ENCODE peak calls at places on chromosomes 7 and 10, in six cellular contexts. C is HepG2, D is HCT116, X is GM12878, K is HL-60, O is GM23338. J is an unnamed sample.

GRCh38 chr10:80464557-80465466 is 10.7 kb downstream of the TSPAN14 start:
- DNase-seq in C (peak; percentile 97), D (no peak), X (no peak), K (no peak), O (peak; percentile 93), J (no peak)

GRCh38 chr7:148800677-148801076 is 83.4 kb downstream of the EZH2 start:
- DNase-seq in C (no peak), D (no peak), X (no peak), K (no peak), O (peak; percentile 34), J (no peak)

GRCh38 chr10:100655760-100656421 is 89.5 kb upstream of the PAX2 start:
- DNase-seq in C (no peak), D (no peak), X (no peak), K (no peak), O (no peak), J (no peak)

GRCh38 chr7:1098243-1099153 is 10.6 kb downstream of the GPER1 start:
- DNase-seq in C (no peak), D (no peak), X (no peak), K (no peak), O (no peak), J (no peak)

GRCh38 chr10:94098916-94099315 is 105.2 kb downstream of the PLCE1 start:
- DNase-seq in C (no peak), D (no peak), X (no peak), K (no peak), O (no peak), J (no peak)

GRCh38 chr7:36129048-36129534 is 24.0 kb upstream of the EEPD1 start:
- DNase-seq in C (peak; percentile 48), D (no peak), X (no peak), K (no peak), O (no peak), J (peak; percentile 82)

GRCh38 chr10:44004913-44005787 is 356.5 kb upstream of the ZNF32 start:
- DNase-seq in C (no peak), D (no peak), X (no peak), K (peak; percentile 39), O (no peak), J (no peak)

GRCh38 chr10:22243321-22243720 is 25.5 kb upstream of the EBLN1 start:
- DNase-seq in C (no peak), D (no peak), X (no peak), K (no peak), O (no peak), J (no peak)

GRCh38 chr10:121313119-121313858 is 285.0 kb downstream of the FGFR2 start:
- DNase-seq in C (no peak), D (no peak), X (no peak), K (no peak), O (peak; percentile 24), J (no peak)

GRCh38 chr10:131961777-131962450 is 19.8 kb downstream of the BNIP3 start:
- DNase-seq in C (no peak), D (no peak), X (no peak), K (no peak), O (no peak), J (no peak)

GRCh38 chr10:124917168-124917938 is 24.6 kb upstream of the ZRANB1 start:
- DNase-seq in C (peak; percentile 39), D (no peak), X (no peak), K (peak; percentile 47), O (peak; percentile 62), J (no peak)

GRCh38 chr10:774661-775244 is 85.3 kb upstream of the DIP2C start:
- DNase-seq in C (no peak), D (no peak), X (no peak), K (no peak), O (no peak), J (no peak)

GRCh38 chr7:37920619-37921339 is at the start of gene EPDR1:
- DNase-seq in C (peak; percentile 74), D (peak; percentile 37), X (no peak), K (peak; percentile 85), O (peak; percentile 71), J (no peak)

GRCh38 chr10:84175436-84175835 is 1.8 kb downstream of the GPR15LG start:
- DNase-seq in C (no peak), D (no peak), X (no peak), K (no peak), O (no peak), J (no peak)

GRCh38 chr7:10612950-10613349 is 360.7 kb upstream of the PHF14 start:
- DNase-seq in C (no peak), D (no peak), X (no peak), K (no peak), O (no peak), J (no peak)

GRCh38 chr10:62851449-62851848 is 35.3 kb upstream of the EGR2 start:
- DNase-seq in C (no peak), D (peak; percentile 12), X (no peak), K (peak; percentile 14), O (peak; percentile 78), J (no peak)

GRCh38 chr7:99313204-99313573 is 12.5 kb upstream of the ARPC1A start:
- DNase-seq in C (no peak), D (no peak), X (no peak), K (no peak), O (no peak), J (no peak)

GRCh38 chr7:128205068-128205467 is 36.0 kb upstream of the LEP start:
- DNase-seq in C (no peak), D (no peak), X (no peak), K (no peak), O (no peak), J (no peak)

GRCh38 chr10:653991-654646 is 35.3 kb downstream of the DIP2C start:
- DNase-seq in C (no peak), D (no peak), X (no peak), K (no peak), O (no peak), J (no peak)

GRCh38 chr7:95335093-95335492 is 10.8 kb upstream of the PON1 start:
- DNase-seq in C (no peak), D (no peak), X (no peak), K (no peak), O (no peak), J (no peak)

GRCh38 chr7:80420876-80421275 is 91.0 kb downstream of the GNAT3 start:
- DNase-seq in C (no peak), D (no peak), X (no peak), K (no peak), O (no peak), J (no peak)

GRCh38 chr7:84069036-84069435 is 125.6 kb downstream of the SEMA3A start:
- DNase-seq in C (no peak), D (no peak), X (no peak), K (no peak), O (no peak), J (no peak)

GRCh38 chr7:43630466-43630865 is 47.6 kb downstream of the STK17A start:
- DNase-seq in C (no peak), D (no peak), X (no peak), K (no peak), O (no peak), J (no peak)

GRCh38 chr7:30765359-30765758 is 5.9 kb upstream of the MINDY4 start:
- DNase-seq in C (no peak), D (no peak), X (no peak), K (no peak), O (no peak), J (no peak)

DNA sequence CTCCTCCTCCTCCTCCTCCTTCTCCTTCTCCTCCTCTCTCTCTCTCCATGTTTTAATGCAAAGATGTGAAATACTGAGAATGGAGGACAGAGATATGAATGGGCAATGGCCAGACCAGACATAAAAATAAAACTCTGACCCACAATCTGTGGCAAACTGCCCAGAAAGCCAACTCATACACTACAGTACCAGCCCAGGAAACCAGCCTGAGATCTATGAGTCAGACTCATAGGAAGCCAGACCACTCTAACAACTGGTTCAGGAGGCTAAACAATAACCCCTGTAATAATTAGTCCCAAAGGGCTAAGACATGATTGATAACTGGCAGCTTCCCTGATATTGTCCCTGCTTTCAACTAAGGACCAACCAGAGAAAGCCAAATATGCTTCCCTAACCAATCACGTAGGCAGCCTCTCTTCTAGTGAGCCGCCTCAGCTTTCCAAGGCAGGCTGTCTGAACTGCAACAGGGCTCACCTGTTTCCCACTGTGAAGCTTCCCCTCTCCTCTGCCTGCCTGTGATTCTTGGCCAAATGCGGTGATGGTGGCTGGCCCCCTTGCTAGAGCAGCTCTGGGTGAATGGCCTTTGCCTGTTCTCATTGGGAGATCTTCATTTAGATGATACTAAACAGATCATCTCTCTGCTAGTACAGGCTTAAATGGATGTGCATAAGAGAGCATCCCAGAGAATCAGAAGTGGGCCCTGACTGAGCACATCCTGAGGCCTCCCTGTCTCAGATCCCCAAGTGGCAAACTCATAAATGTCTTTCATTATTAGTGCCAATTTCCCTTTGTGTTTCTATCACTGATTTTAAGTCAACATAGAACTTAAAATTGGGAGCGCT is 817.6 kb downstream of the TNS3 start:
- DNase-seq in C (no peak), D (peak; percentile 95), X (peak; percentile 5), K (no peak), O (no peak), J (peak; percentile 93)
- TF ChIP-seq POLR2AphosphoS5 in C (no peak), D (peak; percentile 67), X (no peak), K (no peak), O (no peak), J (no peak)

DNA sequence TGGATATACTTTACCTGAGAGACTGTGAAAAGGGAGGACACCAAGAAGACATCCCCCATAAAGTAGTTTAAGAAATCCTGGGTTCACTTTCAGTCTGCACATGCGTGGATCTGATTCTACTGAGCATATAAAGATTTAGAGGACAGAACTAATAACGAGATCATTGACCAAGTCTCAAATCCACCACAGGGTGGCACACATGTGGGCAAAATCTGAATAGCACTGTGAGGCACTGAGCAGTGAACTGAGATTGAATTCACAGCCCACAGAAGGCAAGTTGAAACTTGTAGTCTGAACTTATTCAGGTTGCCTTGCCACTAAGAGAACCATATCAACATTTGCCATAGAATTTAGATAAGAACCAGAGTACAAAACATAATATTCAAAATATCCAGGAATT is 818.6 kb downstream of the GRID1 start:
- DNase-seq in C (peak; percentile 16), D (peak; percentile 52), X (peak; percentile 35), K (no peak), O (peak; percentile 10), J (peak; percentile 66)
- TF ChIP-seq REST in C (no peak), D (no peak), X (no peak), K (no peak), O (no peak), J (no peak)

DNA sequence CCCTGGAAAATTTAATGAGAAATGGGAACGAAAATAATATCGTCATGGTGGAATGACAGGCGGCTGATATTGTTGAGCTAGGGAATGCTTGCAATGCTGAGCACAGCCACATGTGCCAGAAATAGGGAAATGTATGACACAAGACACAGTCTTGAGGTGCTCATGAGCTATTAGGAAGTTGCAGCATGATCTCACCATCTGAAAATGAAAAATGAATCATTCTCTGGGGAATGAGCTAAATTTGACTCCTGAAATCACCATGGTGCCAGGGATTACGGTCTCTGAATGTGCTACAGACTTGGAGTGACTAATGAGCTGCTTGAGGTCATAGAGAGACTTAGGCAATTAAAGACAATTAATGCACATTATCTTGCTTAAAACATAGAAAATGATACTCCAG is 845.0 kb downstream of the CNTNAP2 start:
- DNase-seq in C (no peak), D (no peak), X (no peak), K (no peak), O (no peak), J (peak; percentile 83)
- TF ChIP-seq POLR2AphosphoS5 in C (no peak), D (no peak), X (no peak), K (no peak), O (no peak), J (no peak)

DNA sequence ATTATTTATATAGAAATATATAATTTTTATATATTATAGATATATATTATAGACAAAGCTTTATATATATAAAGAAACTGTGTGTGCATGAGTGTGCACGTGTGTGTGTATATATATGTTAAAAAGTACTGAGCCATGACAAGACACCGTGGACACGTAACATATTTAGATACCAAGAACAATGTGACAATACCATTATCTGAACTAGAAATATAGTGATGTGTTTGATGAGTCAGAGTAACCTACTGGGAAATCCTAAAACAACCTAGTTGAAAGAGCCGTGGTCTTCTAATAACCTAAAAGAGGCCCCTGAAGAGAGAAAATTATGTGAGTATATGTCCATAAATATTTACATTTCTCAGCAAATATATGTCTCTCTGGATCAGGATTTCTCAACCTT is 50.7 kb upstream of the ITGB8 start:
- DNase-seq in C (no peak), D (no peak), X (no peak), K (no peak), O (no peak), J (no peak)
- TF ChIP-seq REST in C (no peak), D (no peak), X (no peak), K (no peak), O (no peak), J (no peak)